ENCODE peak calls at places on chromosomes 6 and 20, in four cellular contexts. C, T, M and Q are unnamed samples.
A peak's percentile ranks its signal among the peaks of the same experiment; 100 is the strongest.

GRCh38 chr20:62368629-62369507 is 1.8 kb upstream of the LAMA5 start:
- DNase-seq in C (peak; percentile 90), T (peak; percentile 94), M (peak; percentile 74), Q (no peak)

GRCh38 chr6:52020961-52021570 is 66.3 kb downstream of the PKHD1 start:
- DNase-seq in C (no peak), T (peak; percentile 36), M (peak; percentile 38), Q (no peak)

GRCh38 chr20:36439040-36439730 is 102.1 kb upstream of the MYL9 start:
- DNase-seq in C (peak; percentile 93), T (peak; percentile 59), M (peak; percentile 82), Q (no peak)

GRCh38 chr20:45300961-45301360 is 5.7 kb upstream of the RBPJL start:
- DNase-seq in C (peak; percentile 82), T (peak; percentile 56), M (peak; percentile 71), Q (no peak)

GRCh38 chr6:41779793-41780622 is at the start of gene FRS3:
- DNase-seq in C (peak; percentile 100), T (peak; percentile 95), M (peak; percentile 99), Q (peak; percentile 78)

GRCh38 chr6:170135461-170135820 is 155.4 kb downstream of the DLL1 start:
- DNase-seq in C (no peak), T (no peak), M (no peak), Q (no peak)

GRCh38 chr20:32918751-32919150 is 60.0 kb downstream of the EFCAB8 start:
- DNase-seq in C (no peak), T (no peak), M (no peak), Q (no peak)

GRCh38 chr6:139547082-139547776 is 172.8 kb upstream of the CITED2 start:
- DNase-seq in C (no peak), T (no peak), M (no peak), Q (no peak)

GRCh38 chr20:32743237-32744112 is at the start of gene COMMD7:
- DNase-seq in C (peak; percentile 71), T (peak; percentile 50), M (peak; percentile 65), Q (peak; percentile 19)

GRCh38 chr6:170450946-170451761 is 102.0 kb downstream of the PSMB1 start:
- DNase-seq in C (no peak), T (no peak), M (no peak), Q (no peak)

GRCh38 chr20:25052255-25053206 is 5.4 kb downstream of the ACSS1 start:
- DNase-seq in C (peak; percentile 3), T (no peak), M (no peak), Q (no peak)

GRCh38 chr6:119158057-119158848 is 79.8 kb upstream of the FAM184A start:
- DNase-seq in C (no peak), T (no peak), M (no peak), Q (no peak)

GRCh38 chr6:20404641-20405032 is 3.0 kb downstream of the E2F3 start:
- DNase-seq in C (peak; percentile 60), T (peak; percentile 85), M (peak; percentile 91), Q (peak; percentile 56)

GRCh38 chr6:63764318-63764916 is 128.8 kb downstream of the PHF3 start:
- DNase-seq in C (no peak), T (peak; percentile 65), M (peak; percentile 54), Q (peak; percentile 5)

GRCh38 chr6:155832596-155832995 is 377.0 kb upstream of the NOX3 start:
- DNase-seq in C (no peak), T (peak; percentile 13), M (no peak), Q (no peak)

GRCh38 chr20:23637282-23638221 is at the start of gene CST3:
- DNase-seq in C (peak; percentile 72), T (peak; percentile 87), M (peak; percentile 89), Q (no peak)

GRCh38 chr20:11772226-11772730 is 145.4 kb upstream of the BTBD3 start:
- DNase-seq in C (no peak), T (no peak), M (no peak), Q (no peak)

GRCh38 chr20:19338960-19339359 is 126.5 kb downstream of the SLC24A3 start:
- DNase-seq in C (no peak), T (no peak), M (no peak), Q (no peak)

GRCh38 chr6:37516076-37516919 is 16.6 kb upstream of the CCDC167 start:
- DNase-seq in C (peak; percentile 28), T (peak; percentile 39), M (no peak), Q (peak; percentile 78)

GRCh38 chr6:155274106-155274505 is 10.3 kb downstream of the CLDN20 start:
- DNase-seq in C (no peak), T (no peak), M (no peak), Q (no peak)

GRCh38 chr6:87929843-87930288 is 117.8 kb upstream of the SPACA1 start:
- DNase-seq in C (peak; percentile 85), T (peak; percentile 78), M (peak; percentile 77), Q (peak; percentile 71)

GRCh38 chr6:77857421-77857820 is 204.6 kb downstream of the MEI4 start:
- DNase-seq in C (no peak), T (no peak), M (no peak), Q (no peak)

GRCh38 chr6:129206761-129207330 is 323.9 kb downstream of the LAMA2 start:
- DNase-seq in C (no peak), T (no peak), M (no peak), Q (no peak)

GRCh38 chr20:8656335-8656734 is 412.6 kb upstream of the PLCB4 start:
- DNase-seq in C (no peak), T (peak; percentile 14), M (no peak), Q (no peak)

GRCh38 chr6:81475646-81476045 is 276.8 kb downstream of the TENT5A start:
- DNase-seq in C (no peak), T (no peak), M (no peak), Q (no peak)

GRCh38 chr6:81480139-81480538 is 272.3 kb downstream of the TENT5A start:
- DNase-seq in C (no peak), T (no peak), M (no peak), Q (no peak)

DNA sequence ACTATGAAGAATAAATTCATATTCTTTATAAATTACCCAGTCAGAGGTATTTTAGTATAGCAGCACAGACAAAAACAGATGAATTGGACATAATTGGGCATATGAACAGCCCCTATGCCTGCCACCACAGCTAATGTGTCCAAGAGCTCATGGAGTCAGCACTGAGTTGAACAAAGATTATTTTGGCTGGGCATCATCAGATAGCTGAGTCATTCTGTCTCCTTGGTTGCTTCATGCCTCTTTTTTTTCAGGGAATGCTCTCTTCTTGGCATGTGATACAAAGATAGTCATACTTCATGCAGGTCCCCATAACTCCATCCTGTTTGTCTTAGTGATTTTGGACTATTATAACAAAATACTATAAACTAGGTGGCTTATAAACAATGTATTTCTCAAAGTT is 275.6 kb downstream of the TENT5A start:
- DNase-seq in C (no peak), T (no peak), M (no peak), Q (no peak)
- TF ChIP-seq NR2C2 in C (no peak), T (no peak), M (no peak), Q (no peak)

DNA sequence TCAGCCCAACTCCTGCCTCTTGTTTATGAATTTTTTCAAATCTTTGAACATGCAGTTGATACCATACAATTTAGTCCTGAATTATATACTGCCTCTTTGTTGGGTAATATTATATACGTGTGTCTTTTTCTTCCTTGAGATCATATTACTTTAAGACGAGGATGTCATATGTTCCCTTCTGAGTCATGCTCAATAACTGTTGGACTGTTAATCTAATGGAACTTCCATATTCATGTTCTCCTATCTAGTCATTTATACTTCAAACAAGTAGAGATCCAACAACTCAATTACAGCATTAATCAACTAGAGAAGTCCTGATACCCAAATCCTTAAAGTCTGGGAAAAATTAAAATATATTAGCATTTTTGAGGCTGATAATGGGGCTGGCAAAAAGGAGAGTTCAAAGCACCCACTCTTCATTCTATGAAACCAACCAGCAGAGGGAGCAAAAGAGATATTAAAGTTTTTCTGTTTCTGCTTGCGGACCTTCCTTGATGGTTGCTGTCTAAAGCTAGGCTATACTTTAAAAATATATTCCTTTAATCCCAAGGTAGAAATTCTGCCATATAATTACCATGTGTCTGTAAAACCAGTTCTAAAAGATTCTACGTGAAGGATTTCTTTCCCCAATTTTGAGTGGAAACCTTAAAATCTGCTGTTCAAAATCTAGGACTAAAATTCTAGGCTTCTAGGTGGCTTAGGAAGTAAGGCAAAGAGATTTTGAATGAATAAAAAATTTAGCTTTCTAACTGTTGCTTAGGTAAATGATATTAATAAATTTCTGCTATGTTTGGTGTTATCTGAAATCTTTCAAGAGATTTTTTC is 498.9 kb downstream of the BCKDHB start:
- DNase-seq in C (no peak), T (peak; percentile 18), M (peak; percentile 2), Q (no peak)
- TF ChIP-seq NR2C2 in C (no peak), T (no peak), M (no peak), Q (no peak)

GRCh38 chr6:144343736-144344428 is 58.7 kb downstream of the UTRN start:
- DNase-seq in C (no peak), T (peak; percentile 98), M (no peak), Q (peak; percentile 69)
- TF ChIP-seq NR2C2 in C (no peak), T (no peak), M (no peak), Q (no peak)

GRCh38 chr6:5215799-5216198 is 45.0 kb downstream of the LYRM4 start:
- DNase-seq in C (no peak), T (no peak), M (peak; percentile 64), Q (no peak)

GRCh38 chr6:5213851-5214507 is 46.8 kb downstream of the LYRM4 start:
- DNase-seq in C (no peak), T (no peak), M (no peak), Q (no peak)

GRCh38 chr6:5215181-5215580 is 45.6 kb downstream of the LYRM4 start:
- DNase-seq in C (no peak), T (no peak), M (no peak), Q (no peak)

GRCh38 chr6:5219292-5219691 is 41.5 kb downstream of the LYRM4 start:
- DNase-seq in C (no peak), T (no peak), M (no peak), Q (no peak)

DNA sequence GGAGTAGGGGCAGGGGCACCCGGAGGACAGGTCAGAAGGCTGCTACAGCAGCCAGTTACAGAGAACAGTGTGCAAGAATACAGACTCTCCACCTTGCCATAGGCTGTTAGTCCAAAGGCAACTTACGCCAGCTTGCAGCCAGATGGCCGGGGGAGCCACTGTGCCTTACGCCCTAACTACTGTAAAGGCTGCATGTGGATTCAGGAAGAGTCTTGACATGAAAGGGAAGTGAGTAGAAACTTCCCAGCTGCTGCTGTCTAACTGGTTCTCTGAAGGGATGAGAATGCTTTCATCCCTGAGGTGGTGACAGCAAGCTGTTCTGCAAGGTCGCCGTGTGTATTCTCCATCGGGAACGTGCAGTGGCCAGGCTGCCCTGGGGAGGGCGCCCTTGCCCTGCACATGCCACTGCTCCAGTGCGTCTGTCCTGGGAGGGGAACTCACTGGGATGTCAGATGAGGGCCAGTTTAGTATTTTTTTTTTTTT is 46.1 kb downstream of the LYRM4 start:
- DNase-seq in C (peak; percentile 82), T (peak; percentile 25), M (peak; percentile 77), Q (no peak)
- TF ChIP-seq NR2C2 in C (no peak), T (no peak), M (no peak), Q (no peak)

GRCh38 chr6:50817638-50817950 is 1.1 kb upstream of the TFAP2B start:
- DNase-seq in C (no peak), T (no peak), M (no peak), Q (no peak)

GRCh38 chr6:50816947-50817637 is 1.6 kb upstream of the TFAP2B start:
- DNase-seq in C (no peak), T (no peak), M (no peak), Q (no peak)

GRCh38 chr6:50815436-50816114 is 3.1 kb upstream of the TFAP2B start:
- DNase-seq in C (no peak), T (no peak), M (peak; percentile 48), Q (no peak)

GRCh38 chr6:50818673-50819072 is at the start of gene TFAP2B:
- DNase-seq in C (no peak), T (no peak), M (no peak), Q (no peak)

GRCh38 chr6:50816115-50816675 is 2.5 kb upstream of the TFAP2B start:
- DNase-seq in C (peak; percentile 78), T (peak; percentile 67), M (peak; percentile 94), Q (peak; percentile 19)
- TF ChIP-seq NR2C2 in C (no peak), T (no peak), M (no peak), Q (no peak)